ENCODE peak calls at places on chromosomes 16 and 17, in five cellular contexts. T is T-helper 1 cell; J is A549; E is activated T-helper 1 cell treated with anti-CD3 and anti-CD28 coated beads, Interleukin-12 subunit alpha, Interleukin-12 subunit beta, Interleukin-2, Interleukin-4 antibody, amounts not matched to agents 30 ng/mL and 10 ng/mL and 1 ng/mL, durations not matched to agents 14 hours and 24 hours and 36 hours; B is amniotic stem cell. D is an unnamed sample.

GRCh38 chr16:88345943-88346560 is 36.7 kb upstream of the ZNF469 start:
- DNase-seq in J (no peak), B (no peak), E (no peak), T (no peak), D (no peak)

GRCh38 chr17:75773808-75774470 is 8.9 kb upstream of the GALK1 start:
- DNase-seq in T (no peak), J (no peak), E (no peak), B (no peak), D (no peak)

GRCh38 chr16:81595676-81596292 is 151.2 kb downstream of the CMIP start:
- DNase-seq in B (no peak), E (no peak), T (no peak), J (peak), D (peak)

GRCh38 chr17:41785876-41786226 is 660 bp downstream of the JUP start:
- DNase-seq in T (no peak), B (no peak), E (no peak), J (peak), D (peak)

GRCh38 chr16:75555213-75555706 is 792 bp downstream of the TMEM231 start:
- DNase-seq in J (peak), E (no peak), B (peak), T (no peak), D (peak)

GRCh38 chr16:24178496-24178895 is 77.6 kb upstream of the CACNG3 start:
- DNase-seq in E (no peak), B (no peak), J (no peak), T (no peak), D (no peak)

GRCh38 chr16:3754304-3754703 is 37.0 kb upstream of the TRAP1 start:
- DNase-seq in T (no peak), E (no peak), B (no peak), J (no peak), D (no peak)

GRCh38 chr17:50361561-50362480 is 11.2 kb downstream of the MRPL27 start:
- DNase-seq in B (no peak), E (peak), T (peak), J (peak), D (peak)

GRCh38 chr16:79468236-79468635 is 132.3 kb downstream of the MAF start:
- DNase-seq in J (no peak), E (no peak), T (no peak), B (no peak), D (no peak)

GRCh38 chr16:17994027-17994426 is 342.5 kb downstream of the NPIPA8 start:
- DNase-seq in B (no peak), E (no peak), T (no peak), J (no peak), D (no peak)

GRCh38 chr17:47235923-47236322 is 17.7 kb upstream of the ITGB3 start:
- DNase-seq in B (no peak), E (no peak), T (no peak), J (no peak), D (no peak)

GRCh38 chr17:51347851-51348584 is 87.7 kb downstream of the UTP18 start:
- DNase-seq in E (no peak), T (no peak), B (no peak), J (no peak), D (no peak)

GRCh38 chr17:27315796-27316465 is 22.0 kb downstream of the WSB1 start:
- DNase-seq in T (no peak), J (no peak), E (no peak), B (no peak), D (no peak)

GRCh38 chr17:63571632-63572310 is 21.5 kb downstream of the DCAF7 start:
- DNase-seq in J (peak), T (no peak), E (no peak), B (peak), D (peak)

GRCh38 chr16:67146523-67147357 is 4.1 kb downstream of the B3GNT9 start:
- DNase-seq in T (no peak), B (no peak), E (no peak), J (no peak), D (no peak)

GRCh38 chr16:89924298-89924924 is 1.3 kb downstream of the TUBB3 start:
- DNase-seq in E (peak), J (peak), T (peak), B (no peak), D (peak)

GRCh38 chr17:31318298-31319190 is 2.9 kb downstream of the EVI2A start:
- DNase-seq in E (peak), T (peak), B (no peak), J (no peak), D (no peak)

GRCh38 chr17:12040478-12040877 is 19.8 kb downstream of the MAP2K4 start:
- DNase-seq in E (no peak), J (no peak), B (no peak), T (no peak), D (no peak)

GRCh38 chr16:55508941-55509920 is at the start of gene LPCAT2:
- DNase-seq in E (peak), B (peak), T (no peak), J (peak), D (peak)

GRCh38 chr16:85386467-85387170 is 226.5 kb upstream of the GSE1 start:
- DNase-seq in T (no peak), E (no peak), J (no peak), B (no peak), D (no peak)

GRCh38 chr16:25106567-25107465 is 4.7 kb upstream of the LCMT1 start:
- DNase-seq in B (peak), T (peak), J (peak), E (peak), D (peak)

GRCh38 chr17:76542566-76542971 is 2.7 kb downstream of the PRCD start:
- DNase-seq in B (no peak), J (no peak), T (no peak), E (no peak), D (no peak)

GRCh38 chr17:2547176-2547575 is 35.5 kb upstream of the METTL16 start:
- DNase-seq in T (no peak), B (no peak), E (no peak), J (peak), D (peak)

GRCh38 chr17:38464251-38464722 is 36.0 kb downstream of the ARHGAP23 start:
- DNase-seq in T (no peak), E (no peak), J (peak), B (no peak), D (no peak)

D was measured in dermis microvascular lymphatic vessel endothelial cell.